ENCODE peak calls at places on chromosomes 6 and 20, in five cellular contexts. L is transverse colon, N is sigmoid colon, K is HCT116, J is upper lobe of left lung. T is an unnamed sample.

GRCh38 chr20:31542201-31542842 is 28.1 kb downstream of the HM13 start:
- DNase-seq in L (no peak), N (no peak), K (no peak), J (peak), T (peak)

GRCh38 chr6:710601-711571 is 17.9 kb upstream of the EXOC2 start:
- DNase-seq in L (peak), N (peak), K (no peak), J (peak), T (no peak)

GRCh38 chr20:46900068-46900467 is 5.4 kb downstream of the EYA2 start:
- DNase-seq in L (no peak), N (no peak), K (no peak), J (no peak), T (no peak)

GRCh38 chr20:57392130-57392445 is 892 bp downstream of the RBM38 start:
- DNase-seq in L (no peak), N (peak), K (no peak), J (no peak), T (no peak)

GRCh38 chr20:43462369-43463132 is 4.9 kb downstream of the SRSF6 start:
- DNase-seq in L (no peak), N (no peak), K (no peak), J (no peak), T (no peak)

GRCh38 chr6:134553941-134554340 is 236.0 kb upstream of the SGK1 start:
- DNase-seq in L (no peak), N (no peak), K (no peak), J (no peak), T (no peak)

GRCh38 chr6:168937061-168937460 is 316.6 kb downstream of the THBS2 start:
- DNase-seq in L (no peak), N (no peak), K (no peak), J (no peak), T (peak)

GRCh38 chr6:165574770-165575549 is 88.1 kb downstream of the PDE10A start:
- DNase-seq in L (no peak), N (no peak), K (peak), J (no peak), T (no peak)

GRCh38 chr20:10412591-10413408 is 21.2 kb downstream of the MKKS start:
- DNase-seq in L (no peak), N (no peak), K (no peak), J (no peak), T (no peak)

GRCh38 chr6:80541186-80541585 is 434.7 kb downstream of the BCKDHB start:
- DNase-seq in L (no peak), N (no peak), K (peak), J (no peak), T (no peak)

GRCh38 chr6:170095273-170095976 is 195.5 kb downstream of the DLL1 start:
- DNase-seq in L (no peak), N (peak), K (no peak), J (peak), T (no peak)

GRCh38 chr20:40477805-40478204 is 211.2 kb downstream of the MAFB start:
- DNase-seq in L (no peak), N (no peak), K (no peak), J (no peak), T (no peak)

GRCh38 chr6:157952751-157953479 is 28.7 kb upstream of the SYNJ2 start:
- DNase-seq in L (peak), N (no peak), K (no peak), J (no peak), T (no peak)

DNA sequence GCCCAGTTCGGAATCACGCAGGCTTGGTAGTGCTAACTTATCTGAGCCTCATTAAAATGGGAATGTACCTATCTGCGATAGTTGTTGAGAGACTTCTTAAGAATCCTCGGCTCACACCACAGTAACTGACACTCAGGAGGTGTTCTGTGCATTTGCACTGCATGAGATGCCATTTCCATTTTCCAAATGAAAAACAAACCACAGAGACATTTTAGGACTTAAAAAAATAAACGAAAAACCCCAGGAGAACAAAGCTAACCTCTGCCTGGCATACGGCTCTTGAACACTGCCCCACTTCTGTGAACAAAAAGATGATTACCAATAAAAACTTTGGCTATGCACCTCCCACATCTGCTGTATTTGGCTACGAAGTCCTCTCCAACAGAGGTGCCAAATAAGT is 37.6 kb downstream of the BEND3 start:
- DNase-seq in L (no peak), N (peak), K (no peak), J (no peak), T (no peak)
- TF ChIP-seq CTCF in L (no peak), N (no peak), K (no peak), J (no peak), T (no peak)

GRCh38 chr6:112086744-112087135 is 542 bp downstream of the TUBE1 start:
- DNase-seq in L (no peak), N (no peak), K (peak), J (no peak), T (no peak)

GRCh38 chr6:112081569-112081968 is 5.7 kb downstream of the TUBE1 start:
- DNase-seq in L (no peak), N (no peak), K (no peak), J (no peak), T (no peak)

GRCh38 chr6:112085666-112086065 is 1.6 kb downstream of the TUBE1 start:
- DNase-seq in L (no peak), N (no peak), K (no peak), J (no peak), T (no peak)

GRCh38 chr6:112087916-112088315 is 525 bp downstream of the FAM229B start:
- DNase-seq in L (no peak), N (no peak), K (no peak), J (no peak), T (no peak)

DNA sequence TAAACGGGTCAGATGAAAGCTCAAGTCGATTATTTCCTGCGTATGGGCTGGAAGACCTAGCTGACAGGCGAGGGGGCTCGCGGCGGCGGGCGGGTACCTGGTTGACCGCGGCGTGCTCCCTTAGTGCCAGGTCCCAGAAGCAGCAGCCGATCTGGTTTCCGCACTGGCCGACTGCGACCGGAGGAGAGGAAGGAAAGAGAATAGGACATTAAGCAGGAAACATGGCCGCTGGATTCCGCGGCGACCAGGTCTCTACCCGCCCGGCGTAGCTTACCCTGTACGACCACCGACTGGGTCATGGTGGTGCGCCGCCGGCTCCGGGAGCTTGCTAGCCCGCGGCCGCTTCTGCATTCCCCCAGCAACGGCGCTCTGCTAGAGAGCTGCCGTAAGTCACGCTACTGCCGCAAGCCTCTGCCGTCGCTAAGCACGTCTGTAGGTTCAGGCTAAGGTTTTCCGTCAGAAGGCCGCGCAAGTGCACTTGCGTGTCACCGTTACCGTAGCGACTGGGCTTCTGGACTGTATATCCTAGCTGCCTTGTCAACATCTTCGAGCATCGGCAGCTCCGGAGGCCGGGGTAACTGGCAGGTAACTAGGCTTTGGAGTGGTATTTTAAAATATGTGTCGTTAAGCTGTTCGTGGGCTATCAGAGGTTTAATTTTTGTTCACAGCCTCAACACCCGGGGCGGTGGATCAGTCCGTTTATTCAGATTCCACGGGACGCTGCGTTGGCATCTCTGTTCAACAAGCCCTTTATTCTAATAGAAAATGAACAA is at the start of the genes FAM229B and TUBE1:
- DNase-seq in L (peak), N (peak), K (peak), J (peak), T (peak)
- TF ChIP-seq POLR2A in L (peak), N (peak), K (peak), J (peak), T (no peak)

DNA sequence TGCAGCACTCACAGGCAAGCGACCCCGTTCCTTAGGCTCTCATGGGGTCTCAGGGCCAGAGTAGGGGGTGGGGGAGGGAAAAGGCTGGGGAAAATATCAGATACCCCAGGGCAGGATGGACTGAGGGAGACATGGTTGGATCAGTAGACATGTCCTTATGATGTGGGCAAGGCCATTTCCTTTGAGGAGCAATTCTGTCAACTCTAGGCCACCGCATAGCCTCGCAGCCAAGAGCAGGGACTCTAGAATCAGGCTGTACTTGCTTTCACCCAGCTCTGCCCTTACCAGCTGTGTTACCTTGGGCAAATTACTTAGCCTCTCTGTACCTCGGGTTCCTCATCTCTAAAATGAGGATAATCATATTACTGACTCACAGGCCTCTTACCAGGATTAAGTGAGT is 2.2 kb upstream of the MAPK13 start:
- DNase-seq in L (no peak), N (no peak), K (no peak), J (no peak), T (no peak)
- H3K4me3 ChIP-seq in L (no peak), N (no peak), K (peak), J (no peak), T (no peak)

GRCh38 chr6:47023543-47023942 is 18.6 kb downstream of the ADGRF1 start:
- DNase-seq in L (no peak), N (no peak), K (no peak), J (no peak), T (no peak)
- TF ChIP-seq CTCF in L (no peak), N (no peak), K (no peak), J (no peak), T (no peak)

GRCh38 chr20:63259734-63260460 is 5.6 kb upstream of the NKAIN4 start:
- DNase-seq in L (no peak), N (no peak), K (no peak), J (no peak), T (no peak)
- TF ChIP-seq POLR2A in L (no peak), N (no peak), K (no peak), J (no peak), T (no peak)

GRCh38 chr6:116586276-116586675 is 15.0 kb downstream of the RWDD1 start:
- DNase-seq in L (no peak), N (no peak), K (no peak), J (no peak), T (no peak)

GRCh38 chr6:116586738-116587137 is 15.4 kb downstream of the RWDD1 start:
- DNase-seq in L (no peak), N (no peak), K (no peak), J (no peak), T (no peak)
- H3K4me3 ChIP-seq in L (no peak), N (no peak), K (no peak), J (no peak), T (no peak)

T was measured in lower leg skin.